ENCODE peak calls at places on chromosomes 13 and 19, in six cellular contexts. L is activated T-cell treated with anti-CD3 and anti-CD28 coated beads, Interleukin-2, amount 50 U/mL, for 72 hours; X is H54; J is NCI-H524; A is MCF 10A; V is activated naive CD8-positive, alpha-beta T cell treated with anti-CD3 and anti-CD28 coated beads for 36 hours. I is an unnamed sample.

GRCh38 chr13:19587635-19588300 is 26.4 kb upstream of the TPTE2 start:
- DNase-seq in L (peak; percentile 56), X (no peak), J (peak; percentile 75), A (peak; percentile 59), V (peak; percentile 17), I (no peak)

GRCh38 chr19:1651548-1652394 is 644 bp downstream of the TCF3 start:
- DNase-seq in L (peak; percentile 53), X (no peak), J (peak; percentile 58), A (peak; percentile 45), V (peak; percentile 59), I (peak; percentile 47)

GRCh38 chr13:29397265-29397664 is 198.2 kb downstream of the SLC7A1 start:
- DNase-seq in L (no peak), X (no peak), J (no peak), A (no peak), V (no peak), I (no peak)

GRCh38 chr19:49339364-49340068 is 4.3 kb downstream of the CD37 start:
- DNase-seq in L (no peak), X (no peak), J (peak; percentile 74), A (no peak), V (no peak), I (peak; percentile 86)

GRCh38 chr19:44517146-44517545 is 12.3 kb downstream of the CEACAM20 start:
- DNase-seq in L (no peak), X (no peak), J (no peak), A (no peak), V (no peak), I (no peak)

GRCh38 chr19:246551-246950 is 44.7 kb downstream of the PLPP2 start:
- DNase-seq in L (no peak), X (no peak), J (no peak), A (no peak), V (peak; percentile 47), I (no peak)

GRCh38 chr19:2546128-2547032 is 70.5 kb downstream of the GADD45B start:
- DNase-seq in L (no peak), X (no peak), J (no peak), A (no peak), V (no peak), I (peak; percentile 59)

GRCh38 chr13:95060120-95060519 is 241.1 kb downstream of the ABCC4 start:
- DNase-seq in L (no peak), X (no peak), J (no peak), A (no peak), V (no peak), I (no peak)

GRCh38 chr13:105918842-105919741 is 616.4 kb downstream of the EFNB2 start:
- DNase-seq in L (no peak), X (peak; percentile 88), J (no peak), A (peak; percentile 83), V (no peak), I (peak; percentile 89)

GRCh38 chr13:20636079-20636478 is 67.4 kb upstream of the IL17D start:
- DNase-seq in L (no peak), X (no peak), J (no peak), A (no peak), V (no peak), I (no peak)

GRCh38 chr19:53898166-53898565 is 10.9 kb upstream of the CACNG7 start:
- DNase-seq in L (no peak), X (no peak), J (no peak), A (no peak), V (no peak), I (no peak)

GRCh38 chr19:38653028-38653571 is 5.7 kb downstream of the ACTN4 start:
- DNase-seq in L (no peak), X (no peak), J (peak; percentile 90), A (peak; percentile 39), V (no peak), I (peak; percentile 83)

GRCh38 chr19:55536951-55537740 is at the start of gene SBK2:
- DNase-seq in L (no peak), X (no peak), J (peak; percentile 33), A (no peak), V (no peak), I (no peak)

GRCh38 chr19:54341295-54341694 is 2.3 kb upstream of the LILRA4 start:
- DNase-seq in L (no peak), X (no peak), J (no peak), A (no peak), V (no peak), I (no peak)

GRCh38 chr13:71865858-71866172 is 1.2 kb downstream of the DACH1 start:
- DNase-seq in L (peak; percentile 2), X (no peak), J (peak; percentile 32), A (no peak), V (no peak), I (peak; percentile 26)

GRCh38 chr13:25136872-25137623 is 35.0 kb downstream of the AMER2 start:
- DNase-seq in L (no peak), X (no peak), J (no peak), A (no peak), V (no peak), I (peak; percentile 2)

GRCh38 chr13:85108356-85108755 is 690.9 kb downstream of the SLITRK6 start:
- DNase-seq in L (no peak), X (no peak), J (peak; percentile 21), A (peak; percentile 51), V (no peak), I (no peak)

GRCh38 chr13:46314587-46314986 is 72.5 kb downstream of the RUBCNL start:
- DNase-seq in L (no peak), X (no peak), J (no peak), A (no peak), V (no peak), I (no peak)

GRCh38 chr13:107625648-107626047 is 589.7 kb downstream of the LIG4 start:
- DNase-seq in L (no peak), X (no peak), J (no peak), A (no peak), V (no peak), I (no peak)

GRCh38 chr19:3095375-3096191 is 1.4 kb downstream of the GNA11 start:
- DNase-seq in L (peak; percentile 39), X (no peak), J (no peak), A (peak; percentile 31), V (peak; percentile 52), I (peak; percentile 63)

GRCh38 chr19:14381689-14382474 is 638 bp downstream of the ADGRE5 start:
- DNase-seq in L (peak; percentile 82), X (no peak), J (no peak), A (peak; percentile 57), V (peak; percentile 82), I (peak; percentile 85)

GRCh38 chr19:20179946-20180345 is 12.9 kb downstream of the ZNF486 start:
- DNase-seq in L (no peak), X (no peak), J (no peak), A (no peak), V (no peak), I (no peak)

GRCh38 chr13:106385669-106386068 is 149.8 kb downstream of the EFNB2 start:
- DNase-seq in L (no peak), X (no peak), J (no peak), A (no peak), V (no peak), I (no peak)

GRCh38 chr19:22545751-22546150 is 88.4 kb upstream of the ZNF492 start:
- DNase-seq in L (peak; percentile 43), X (peak; percentile 41), J (peak; percentile 25), A (peak; percentile 21), V (peak; percentile 19), I (peak; percentile 27)

GRCh38 chr13:92460479-92460878 is 766.1 kb upstream of the GPC6 start:
- DNase-seq in L (no peak), X (no peak), J (peak; percentile 16), A (no peak), V (no peak), I (no peak)

GRCh38 chr13:100240109-100240779 is 151.4 kb downstream of the PCCA start:
- DNase-seq in L (no peak), X (no peak), J (no peak), A (peak; percentile 4), V (no peak), I (no peak)

GRCh38 chr13:109402976-109403375 is 383.4 kb downstream of the IRS2 start:
- DNase-seq in L (no peak), X (no peak), J (peak; percentile 27), A (peak; percentile 7), V (no peak), I (no peak)

GRCh38 chr19:5967994-5968430 is 9.9 kb downstream of the RANBP3 start:
- DNase-seq in L (peak; percentile 63), X (peak; percentile 72), J (peak; percentile 48), A (peak; percentile 75), V (peak; percentile 54), I (peak; percentile 90)

GRCh38 chr13:30037306-30037705 is 186.9 kb upstream of the UBL3 start:
- DNase-seq in L (no peak), X (no peak), J (peak; percentile 20), A (no peak), V (no peak), I (no peak)

GRCh38 chr19:1161716-1162115 is 12.4 kb downstream of the SBNO2 start:
- DNase-seq in L (no peak), X (peak; percentile 76), J (no peak), A (peak; percentile 95), V (no peak), I (no peak)

GRCh38 chr19:47142779-47143178 is 12.1 kb downstream of the SAE1 start:
- DNase-seq in L (no peak), X (no peak), J (no peak), A (no peak), V (no peak), I (no peak)

GRCh38 chr13:67366533-67366932 is 136.4 kb upstream of the PCDH9 start:
- DNase-seq in L (no peak), X (no peak), J (peak; percentile 15), A (peak; percentile 26), V (no peak), I (no peak)

GRCh38 chr13:49099513-49099877 is 120.6 kb upstream of the MLNR start:
- DNase-seq in L (no peak), X (no peak), J (no peak), A (no peak), V (no peak), I (no peak)

GRCh38 chr19:8135946-8136618 is 13.3 kb downstream of the FBN3 start:
- DNase-seq in L (no peak), X (no peak), J (no peak), A (no peak), V (no peak), I (no peak)

GRCh38 chr13:45932611-45933182 is 81.1 kb upstream of the SIAH3 start:
- DNase-seq in L (no peak), X (no peak), J (no peak), A (no peak), V (no peak), I (no peak)

GRCh38 chr13:48194392-48194754 is 38.6 kb upstream of the ITM2B start:
- DNase-seq in L (no peak), X (no peak), J (no peak), A (no peak), V (no peak), I (no peak)